ENCODE peak calls at places on chromosomes 1 and 21, in six cellular contexts. P is Caco-2, W is cardiac fibroblast, H is endothelial cell, Q is mucosa of descending colon, K is choroid plexus epithelial cell. Z is an unnamed sample.

GRCh38 chr1:184801503-184801902 is 46.8 kb upstream of the EDEM3 start:
- DNase-seq in K (peak), H (no peak), W (peak), Q (no peak), P (no peak), Z (no peak)

GRCh38 chr1:108715932-108716331 is 3.2 kb downstream of the FNDC7 start:
- DNase-seq in K (no peak), Q (no peak), W (peak), P (no peak), H (no peak), Z (no peak)

GRCh38 chr1:232377494-232377770 is 252.5 kb downstream of the SIPA1L2 start:
- DNase-seq in P (no peak), H (no peak), W (peak), K (peak), Q (peak), Z (no peak)

GRCh38 chr1:208149776-208150514 is 94.2 kb downstream of the PLXNA2 start:
- DNase-seq in H (no peak), P (peak), W (peak), Q (peak), K (peak), Z (no peak)

GRCh38 chr1:6995789-6996188 is 210.5 kb downstream of the CAMTA1 start:
- DNase-seq in P (no peak), K (no peak), W (no peak), H (no peak), Q (no peak), Z (no peak)

GRCh38 chr1:5312870-5313269 is 658.5 kb downstream of the AJAP1 start:
- DNase-seq in W (no peak), H (no peak), K (no peak), P (no peak), Q (no peak), Z (no peak)

GRCh38 chr1:199083680-199084079 is 444.8 kb downstream of the PTPRC start:
- DNase-seq in H (no peak), P (no peak), Q (no peak), W (peak), K (peak), Z (no peak)

GRCh38 chr1:212473729-212474128 is 41.0 kb downstream of the NENF start:
- DNase-seq in H (no peak), P (no peak), K (no peak), Q (no peak), W (no peak), Z (no peak)

GRCh38 chr21:21559285-21560045 is 561.3 kb downstream of the NCAM2 start:
- DNase-seq in P (no peak), H (no peak), Q (no peak), K (no peak), W (no peak), Z (no peak)

GRCh38 chr1:218164111-218164929 is 120.8 kb upstream of the RRP15 start:
- DNase-seq in Q (peak), P (peak), H (peak), K (peak), W (peak), Z (peak)

GRCh38 chr1:177334276-177334675 is 163.5 kb downstream of the BRINP2 start:
- DNase-seq in W (no peak), K (peak), P (no peak), H (no peak), Q (no peak), Z (no peak)

GRCh38 chr1:203567596-203567995 is 59.0 kb upstream of the ATP2B4 start:
- DNase-seq in P (no peak), H (no peak), W (no peak), Q (no peak), K (no peak), Z (no peak)

GRCh38 chr1:153730468-153730988 is 2.7 kb downstream of the INTS3 start:
- DNase-seq in H (no peak), P (no peak), W (no peak), Q (no peak), K (no peak), Z (no peak)

GRCh38 chr1:11188858-11189451 is at the start of gene ANGPTL7:
- DNase-seq in P (no peak), H (no peak), Q (no peak), K (no peak), W (no peak), Z (no peak)

DNA sequence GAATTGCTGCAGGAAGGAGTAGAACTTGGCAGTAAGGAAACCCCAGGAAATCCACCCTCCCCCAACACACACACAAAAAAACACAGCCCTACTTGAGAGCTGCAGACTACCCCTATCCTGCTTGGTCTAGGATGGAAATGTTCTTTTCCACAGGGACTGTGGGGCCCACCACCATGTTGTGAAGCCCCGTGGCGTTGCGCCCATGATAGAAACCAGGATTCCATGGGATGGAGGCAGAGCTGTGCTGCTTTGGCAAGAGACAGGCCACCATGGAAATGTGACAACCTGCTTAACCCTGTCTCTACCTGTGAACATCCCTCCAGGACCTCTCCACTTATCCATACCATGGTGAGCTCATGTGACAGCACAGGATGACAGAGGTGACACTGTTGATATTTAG is 121.1 kb upstream of the NGF start:
- DNase-seq in Q (no peak), H (no peak), P (no peak), K (no peak), W (no peak), Z (no peak)
- TF ChIP-seq CTCF in Q (no peak), H (no peak), P (no peak), K (no peak), W (no peak), Z (no peak)

GRCh38 chr1:27522860-27523665 is 33.1 kb upstream of the WASF2 start:
- DNase-seq in H (peak), Q (no peak), K (peak), W (peak), P (peak), Z (no peak)
- TF ChIP-seq CTCF in H (no peak), Q (no peak), K (peak), W (peak), P (no peak), Z (peak)

GRCh38 chr1:225883616-225884265 is 1.6 kb upstream of the TMEM63A start:
- DNase-seq in P (peak), Q (peak), W (no peak), K (no peak), H (no peak), Z (no peak)

GRCh38 chr1:225882699-225883615 is 777 bp upstream of the TMEM63A start:
- DNase-seq in K (peak), H (peak), P (peak), Q (peak), W (peak), Z (peak)

GRCh38 chr1:225881081-225882007 is 836 bp downstream of the TMEM63A start:
- DNase-seq in Q (peak), K (peak), W (peak), H (no peak), P (peak), Z (no peak)

GRCh38 chr1:225880636-225881035 is 1.5 kb downstream of the TMEM63A start:
- DNase-seq in K (no peak), P (no peak), H (no peak), W (no peak), Q (no peak), Z (no peak)

GRCh38 chr1:225882008-225882698 is at the start of gene TMEM63A:
- DNase-seq in W (peak), P (peak), H (peak), Q (peak), K (peak), Z (peak)
- TF ChIP-seq CTCF in W (peak), P (no peak), H (no peak), Q (peak), K (no peak), Z (peak)

GRCh38 chr1:234607091-234608025 is 2.6 kb downstream of the IRF2BP2 start:
- DNase-seq in K (no peak), Q (peak), W (peak), H (peak), P (peak), Z (no peak)
- TF ChIP-seq CTCF in K (peak), Q (no peak), W (peak), H (no peak), P (no peak), Z (peak)

GRCh38 chr1:248786106-248786665 is 30.6 kb upstream of the LYPD8 start:
- DNase-seq in K (no peak), P (no peak), Q (no peak), W (no peak), H (no peak), Z (no peak)

GRCh38 chr1:248779350-248779749 is 23.8 kb upstream of the LYPD8 start:
- DNase-seq in P (no peak), Q (no peak), W (no peak), H (no peak), K (no peak), Z (no peak)

GRCh38 chr1:248787430-248787829 is 31.9 kb upstream of the LYPD8 start:
- DNase-seq in W (no peak), K (no peak), P (no peak), Q (no peak), H (no peak), Z (no peak)

GRCh38 chr1:248782311-248782887 is 26.8 kb upstream of the LYPD8 start:
- DNase-seq in H (no peak), P (no peak), Q (no peak), W (no peak), K (no peak), Z (no peak)

GRCh38 chr1:248783367-248783766 is 27.8 kb upstream of the LYPD8 start:
- DNase-seq in K (no peak), Q (no peak), P (no peak), H (no peak), W (no peak), Z (no peak)
- TF ChIP-seq CTCF in K (no peak), Q (no peak), P (no peak), H (no peak), W (no peak), Z (no peak)

DNA sequence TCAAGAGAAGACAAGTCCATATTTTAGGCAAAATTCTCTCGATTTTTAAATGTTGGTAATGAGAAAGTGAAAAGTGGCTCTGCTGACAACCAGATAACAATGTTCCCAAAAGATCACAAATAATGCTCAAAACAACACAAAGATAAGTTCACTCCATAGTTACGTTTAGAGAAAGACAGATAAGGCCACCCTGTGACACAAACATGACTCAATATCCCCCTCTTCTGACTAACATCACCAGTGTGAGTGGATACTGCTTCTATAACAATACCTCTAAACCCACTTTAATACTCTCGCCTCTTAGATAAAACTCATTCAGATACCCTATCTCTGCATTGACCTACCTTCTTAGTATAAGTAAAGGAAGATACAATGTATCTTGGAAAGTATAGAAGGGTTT is 51.2 kb upstream of the RGS7 start:
- DNase-seq in W (no peak), P (peak), Q (no peak), K (peak), H (no peak), Z (no peak)
- TF ChIP-seq CTCF in W (no peak), P (peak), Q (no peak), K (peak), H (no peak), Z (peak)

GRCh38 chr1:116372651-116373444 is at the start of gene ATP1A1:
- DNase-seq in Q (peak), P (peak), K (peak), H (peak), W (peak), Z (peak)
- TF ChIP-seq CTCF in Q (no peak), P (no peak), K (peak), H (no peak), W (no peak), Z (no peak)